ENCODE peak calls at places on chromosome 6, in eight cellular contexts. X, L, W, B, I, H, D and O are unnamed samples.

GRCh38 chr6:100202417-100203194 is 208.6 kb upstream of the MCHR2 start:
- DNase-seq in X (no peak), L (peak), W (peak), B (peak), I (no peak), H (no peak), D (peak), O (no peak)

GRCh38 chr6:27662770-27663169 is 189.9 kb upstream of the ZNF184 start:
- DNase-seq in X (no peak), L (no peak), W (no peak), B (no peak), I (no peak), H (no peak), D (no peak), O (no peak)

GRCh38 chr6:113094781-113095180 is 747.7 kb downstream of the RFPL4B start:
- DNase-seq in X (no peak), L (no peak), W (peak), B (peak), I (no peak), H (no peak), D (no peak), O (peak)

GRCh38 chr6:134589512-134589911 is 271.6 kb upstream of the SGK1 start:
- DNase-seq in X (no peak), L (no peak), W (peak), B (peak), I (no peak), H (no peak), D (peak), O (no peak)

GRCh38 chr6:81857812-81858211 is 105.3 kb upstream of the TENT5A start:
- DNase-seq in X (no peak), L (no peak), W (no peak), B (no peak), I (no peak), H (no peak), D (no peak), O (peak)

GRCh38 chr6:6788394-6789020 is 200.0 kb downstream of the LY86 start:
- DNase-seq in X (no peak), L (no peak), W (no peak), B (peak), I (no peak), H (no peak), D (no peak), O (no peak)

GRCh38 chr6:158270389-158271127 is 41.7 kb upstream of the TULP4 start:
- DNase-seq in X (no peak), L (no peak), W (no peak), B (no peak), I (no peak), H (no peak), D (no peak), O (no peak)

GRCh38 chr6:44044154-44044539 is 83.1 kb downstream of the MRPL14 start:
- DNase-seq in X (peak), L (no peak), W (no peak), B (peak), I (no peak), H (no peak), D (no peak), O (no peak)

GRCh38 chr6:28633445-28634215 is 107.9 kb downstream of the GPX5 start:
- DNase-seq in X (no peak), L (no peak), W (no peak), B (no peak), I (no peak), H (no peak), D (no peak), O (no peak)

GRCh38 chr6:109139109-109139508 is 43.8 kb downstream of the CEP57L1 start:
- DNase-seq in X (no peak), L (no peak), W (no peak), B (peak), I (no peak), H (no peak), D (no peak), O (no peak)

GRCh38 chr6:125924169-125924568 is 32.4 kb upstream of the HINT3 start:
- DNase-seq in X (no peak), L (no peak), W (no peak), B (no peak), I (no peak), H (no peak), D (no peak), O (no peak)

GRCh38 chr6:3190056-3190455 is 32.7 kb upstream of the TUBB2A start:
- DNase-seq in X (no peak), L (no peak), W (no peak), B (no peak), I (no peak), H (no peak), D (no peak), O (no peak)

GRCh38 chr6:161544801-161545490 is 271.1 kb upstream of the AGPAT4 start:
- DNase-seq in X (no peak), L (no peak), W (no peak), B (no peak), I (no peak), H (no peak), D (no peak), O (peak)

GRCh38 chr6:158646023-158646888 is 1.7 kb upstream of the DYNLT1 start:
- DNase-seq in X (no peak), L (no peak), W (no peak), B (no peak), I (no peak), H (no peak), D (no peak), O (no peak)

GRCh38 chr6:137816133-137816579 is 50.9 kb upstream of the TNFAIP3 start:
- DNase-seq in X (no peak), L (peak), W (no peak), B (no peak), I (no peak), H (no peak), D (no peak), O (no peak)

GRCh38 chr6:44169154-44169553 is 10.5 kb downstream of the CAPN11 start:
- DNase-seq in X (no peak), L (no peak), W (no peak), B (peak), I (no peak), H (no peak), D (no peak), O (no peak)

GRCh38 chr6:168071620-168072019 is 7.4 kb downstream of the FRMD1 start:
- DNase-seq in X (no peak), L (no peak), W (no peak), B (no peak), I (no peak), H (no peak), D (no peak), O (no peak)

GRCh38 chr6:82415820-82416219 is 52.2 kb downstream of the TPBG start:
- DNase-seq in X (no peak), L (no peak), W (no peak), B (no peak), I (peak), H (no peak), D (no peak), O (no peak)

GRCh38 chr6:16430661-16431089 is 192.3 kb downstream of the GMPR start:
- DNase-seq in X (no peak), L (no peak), W (no peak), B (peak), I (no peak), H (no peak), D (peak), O (no peak)

GRCh38 chr6:14193524-14193923 is 76.0 kb downstream of the CD83 start:
- DNase-seq in X (no peak), L (no peak), W (no peak), B (no peak), I (no peak), H (no peak), D (no peak), O (no peak)

GRCh38 chr6:158518196-158519127 is 41.4 kb upstream of the TMEM181 start:
- DNase-seq in X (no peak), L (no peak), W (peak), B (peak), I (peak), H (peak), D (peak), O (no peak)

GRCh38 chr6:42030585-42031506 is 19.5 kb upstream of the TAF8 start:
- DNase-seq in X (peak), L (no peak), W (peak), B (no peak), I (no peak), H (no peak), D (no peak), O (no peak)

GRCh38 chr6:42029881-42030280 is 20.4 kb upstream of the TAF8 start:
- DNase-seq in X (peak), L (no peak), W (no peak), B (no peak), I (no peak), H (no peak), D (no peak), O (no peak)

GRCh38 chr6:42026540-42026939 is 23.8 kb upstream of the TAF8 start:
- DNase-seq in X (no peak), L (no peak), W (no peak), B (no peak), I (no peak), H (no peak), D (no peak), O (no peak)

GRCh38 chr6:42028234-42029061 is 21.9 kb upstream of the TAF8 start:
- DNase-seq in X (peak), L (no peak), W (no peak), B (peak), I (no peak), H (no peak), D (no peak), O (no peak)

GRCh38 chr6:42029062-42029685 is 21.1 kb upstream of the TAF8 start:
- DNase-seq in X (peak), L (no peak), W (no peak), B (no peak), I (no peak), H (no peak), D (no peak), O (no peak)
- H3K4me3 ChIP-seq in X (no peak), L (no peak), W (no peak), B (no peak), I (no peak), H (no peak), D (no peak), O (no peak)

DNA sequence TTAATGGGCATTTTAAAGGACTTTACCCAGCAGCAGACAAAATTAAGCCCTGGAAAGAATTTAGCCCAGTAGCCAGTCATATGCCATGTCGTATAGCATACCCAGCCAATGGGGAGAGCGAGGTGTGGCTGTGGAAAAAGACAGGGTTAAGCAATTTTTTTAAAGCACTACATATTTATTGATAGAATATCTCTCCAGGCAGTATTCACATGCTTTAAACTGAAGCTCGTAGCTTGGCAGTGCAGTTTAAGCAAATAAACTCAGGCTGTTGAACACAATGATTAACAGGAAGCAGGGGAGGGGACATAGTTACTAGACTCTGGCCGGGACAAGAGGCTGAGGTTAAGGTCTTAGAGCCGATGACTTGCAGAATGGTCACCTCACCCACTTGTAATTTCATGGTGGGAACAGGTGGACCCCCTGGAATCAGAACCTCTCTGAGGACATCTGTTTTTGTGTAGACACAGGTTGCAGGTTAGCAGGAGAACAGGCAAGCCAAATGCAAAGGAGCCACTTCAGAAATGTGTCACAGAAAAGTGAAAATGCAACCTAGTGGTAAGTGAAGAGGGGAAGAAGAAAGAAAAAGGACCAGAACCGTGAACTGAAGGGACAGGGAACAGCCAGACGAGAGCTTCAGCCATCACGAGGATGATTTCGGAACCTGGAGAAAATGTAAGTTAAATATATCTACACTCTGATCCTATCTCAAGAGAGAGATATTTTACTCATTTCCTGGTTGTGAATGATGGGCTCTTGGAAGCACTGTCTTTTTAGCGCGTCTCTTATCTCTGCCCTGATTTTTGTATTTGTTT is 7.2 kb downstream of the GCNT2 start:
- DNase-seq in X (no peak), L (peak), W (no peak), B (no peak), I (no peak), H (peak), D (no peak), O (no peak)
- H3K4me3 ChIP-seq in X (peak), L (peak), W (no peak), B (no peak), I (peak), H (peak), D (peak), O (peak)

DNA sequence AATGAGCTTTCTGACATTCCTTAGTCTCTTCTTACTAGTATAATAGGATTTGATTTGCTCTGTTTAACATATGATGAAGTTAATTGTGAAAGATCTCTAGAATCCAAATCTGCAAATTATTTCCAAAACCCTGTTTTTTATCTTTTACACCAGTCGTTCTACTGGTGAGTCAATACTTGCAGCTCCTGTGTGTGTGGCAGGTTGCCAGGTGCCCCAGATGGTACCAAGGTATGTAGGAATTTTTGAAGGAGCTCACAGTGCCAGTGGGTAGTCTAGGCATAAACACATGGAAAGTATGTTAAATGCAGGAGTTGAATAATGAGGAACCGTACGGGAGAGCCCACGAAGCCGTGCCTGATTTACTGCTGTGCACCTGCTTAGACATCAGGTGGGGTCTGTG is 192.2 kb downstream of the FARS2 start:
- DNase-seq in X (no peak), L (no peak), W (no peak), B (no peak), I (no peak), H (no peak), D (no peak), O (no peak)
- H3K4me3 ChIP-seq in X (no peak), L (no peak), W (no peak), B (no peak), I (no peak), H (no peak), D (no peak), O (no peak)

DNA sequence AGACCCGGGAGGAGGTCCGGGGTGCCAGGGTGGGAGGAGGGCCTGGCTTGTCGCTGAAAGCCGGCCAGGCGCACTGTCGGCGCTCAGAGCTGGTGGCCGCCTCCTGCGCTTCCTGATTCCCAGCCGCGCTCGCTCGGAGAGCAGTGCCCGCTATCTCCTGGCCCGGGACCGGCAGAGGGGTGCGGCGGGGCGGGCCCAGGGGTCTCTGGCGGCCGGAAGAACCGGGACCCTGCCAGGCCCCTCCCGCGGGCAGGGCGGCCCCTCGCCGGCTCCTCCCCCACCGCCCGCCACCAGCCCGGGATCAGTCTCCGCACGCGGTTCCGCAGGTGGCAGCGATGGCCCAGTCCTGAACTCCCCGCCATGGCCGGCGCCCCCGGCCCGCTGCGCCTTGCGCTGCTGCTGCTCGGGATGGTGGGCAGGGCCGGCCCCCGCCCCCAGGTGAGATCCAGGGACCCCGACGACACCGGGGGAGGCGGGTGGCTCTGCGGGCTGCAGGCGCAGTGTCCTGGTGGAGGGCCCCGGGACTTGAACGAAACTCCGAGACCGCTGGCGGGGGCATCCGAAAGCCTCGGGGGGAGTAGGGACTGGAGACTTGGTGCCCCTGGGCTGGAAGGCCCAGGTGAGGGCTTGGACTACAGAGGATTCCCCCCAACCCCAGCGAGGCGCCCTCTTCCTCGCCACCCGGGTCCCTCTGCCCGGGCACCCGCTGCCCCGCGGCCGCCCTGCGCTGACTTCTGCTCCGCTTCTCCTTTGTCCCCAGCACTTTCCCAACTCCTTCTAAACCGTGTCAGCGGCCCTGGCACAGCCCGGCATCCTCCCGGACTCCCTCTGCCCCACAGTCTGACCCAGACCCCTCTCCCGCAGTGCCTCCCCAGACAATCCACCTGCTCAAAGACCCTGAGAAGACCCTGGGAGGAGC is at the start of gene GLP1R:
- DNase-seq in X (no peak), L (no peak), W (no peak), B (no peak), I (no peak), H (no peak), D (no peak), O (no peak)
- H3K4me3 ChIP-seq in X (no peak), L (peak), W (no peak), B (no peak), I (peak), H (no peak), D (no peak), O (no peak)

GRCh38 chr6:85382541-85382940 is 67.3 kb upstream of the NT5E start:
- DNase-seq in X (no peak), L (no peak), W (no peak), B (no peak), I (no peak), H (no peak), D (no peak), O (no peak)
- H3K4me3 ChIP-seq in X (no peak), L (no peak), W (no peak), B (no peak), I (no peak), H (no peak), D (no peak), O (no peak)

GRCh38 chr6:34566830-34567546 is 10.9 kb upstream of the SPDEF start:
- DNase-seq in X (no peak), L (no peak), W (no peak), B (no peak), I (no peak), H (no peak), D (no peak), O (no peak)
- H3K4me3 ChIP-seq in X (no peak), L (no peak), W (no peak), B (no peak), I (no peak), H (no peak), D (no peak), O (no peak)

GRCh38 chr6:47700596-47700995 is 2.2 kb downstream of the ADGRF4 start:
- DNase-seq in X (no peak), L (no peak), W (no peak), B (no peak), I (no peak), H (no peak), D (no peak), O (no peak)
- H3K4me3 ChIP-seq in X (no peak), L (no peak), W (no peak), B (no peak), I (no peak), H (no peak), D (no peak), O (no peak)

GRCh38 chr6:35493307-35493983 is 3.4 kb downstream of the TEAD3 start:
- DNase-seq in X (no peak), L (no peak), W (no peak), B (no peak), I (no peak), H (no peak), D (no peak), O (no peak)
- H3K4me3 ChIP-seq in X (no peak), L (peak), W (no peak), B (no peak), I (peak), H (no peak), D (peak), O (no peak)

DNA sequence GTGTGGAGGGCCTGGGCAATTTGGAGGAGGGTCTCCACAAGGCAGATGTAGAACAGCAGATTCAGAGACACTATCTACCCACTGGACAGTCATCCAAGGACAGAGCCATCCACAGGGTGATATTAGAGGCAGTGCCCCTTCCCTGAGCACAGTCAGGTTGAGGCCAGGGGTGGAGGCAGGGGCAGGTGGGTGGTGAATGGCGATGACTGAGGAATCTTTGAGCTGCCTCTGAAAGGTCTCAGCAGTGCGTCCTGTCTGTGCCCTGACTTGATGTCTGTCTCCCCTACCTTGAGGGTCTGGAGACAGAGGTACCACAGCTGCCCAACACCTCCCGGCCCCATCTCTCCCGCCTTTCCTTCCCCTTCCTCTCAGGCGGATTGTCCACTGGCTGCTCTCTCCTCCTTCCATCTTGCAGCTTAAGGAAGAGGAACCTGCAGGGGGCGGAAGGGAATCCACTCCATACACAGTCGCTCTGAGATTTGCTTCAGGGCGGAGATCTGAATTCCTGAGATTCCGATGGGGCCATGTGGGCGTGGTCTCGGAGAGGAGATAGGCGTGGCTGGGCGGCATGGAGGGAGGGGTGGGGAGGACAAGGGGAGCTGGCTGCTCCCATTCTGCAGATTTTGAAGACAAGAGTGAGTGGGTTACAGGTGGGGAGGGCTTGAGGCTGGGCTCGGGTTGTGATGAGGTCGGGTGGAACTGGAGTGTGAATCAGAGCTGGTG is 1.7 kb downstream of the MUCL3 start:
- DNase-seq in X (peak), L (peak), W (peak), B (peak), I (peak), H (no peak), D (peak), O (peak)
- H3K4me3 ChIP-seq in X (no peak), L (no peak), W (no peak), B (no peak), I (no peak), H (no peak), D (peak), O (peak)